ENCODE peak calls at places on chromosomes 1 and 21, in four cellular contexts. M is K562, W is H1, R is HCT116. F is an unnamed sample.

GRCh38 chr1:205626216-205626615 is 5.6 kb downstream of the ELK4 start:
- DNase-seq in R (no peak), W (no peak), M (no peak), F (no peak)

GRCh38 chr1:179017383-179018326 is 8.0 kb upstream of the FAM20B start:
- DNase-seq in M (peak; percentile 76), W (no peak), R (no peak), F (no peak)

GRCh38 chr1:176136891-176137290 is 70.2 kb downstream of the COP1 start:
- DNase-seq in W (no peak), R (no peak), M (no peak), F (no peak)

GRCh38 chr21:16587141-16587570 is 857.4 kb downstream of the USP25 start:
- DNase-seq in R (no peak), M (no peak), W (no peak), F (no peak)

GRCh38 chr1:197180252-197180878 is 33.9 kb upstream of the ASPM start:
- DNase-seq in W (no peak), M (peak; percentile 44), R (no peak), F (no peak)

GRCh38 chr1:27876341-27877114 is 4.2 kb downstream of the THEMIS2 start:
- DNase-seq in M (no peak), W (no peak), R (no peak), F (no peak)

GRCh38 chr1:112770724-112771123 is 55.6 kb upstream of the PPM1J start:
- DNase-seq in W (no peak), M (no peak), R (no peak), F (no peak)

GRCh38 chr1:9455487-9456237 is 83.6 kb upstream of the SLC25A33 start:
- DNase-seq in R (peak; percentile 24), M (peak; percentile 76), W (peak; percentile 94), F (peak; percentile 94)

GRCh38 chr1:30662291-30662840 is 61.0 kb downstream of the MATN1 start:
- DNase-seq in R (no peak), M (no peak), W (no peak), F (no peak)

GRCh38 chr1:1073743-1074587 is at the start of gene RNF223:
- DNase-seq in W (no peak), R (peak; percentile 88), M (peak; percentile 38), F (no peak)

GRCh38 chr1:165257969-165258459 is 98.5 kb downstream of the LMX1A start:
- DNase-seq in M (peak; percentile 74), R (peak; percentile 65), W (peak; percentile 90), F (peak; percentile 87)

GRCh38 chr1:44827197-44828002 is 15.7 kb downstream of the PTCH2 start:
- DNase-seq in R (no peak), W (peak; percentile 71), M (peak; percentile 48), F (peak; percentile 68)

GRCh38 chr1:1085171-1085841 is 11.2 kb upstream of the RNF223 start:
- DNase-seq in R (no peak), M (no peak), W (no peak), F (no peak)

GRCh38 chr1:23354260-23354659 is 10.2 kb upstream of the HNRNPR start:
- DNase-seq in M (no peak), W (no peak), R (no peak), F (no peak)

GRCh38 chr1:51131185-51131584 is 29.2 kb downstream of the C1orf185 start:
- DNase-seq in M (no peak), W (no peak), R (no peak), F (no peak)

GRCh38 chr1:4652631-4653327 is 1.6 kb upstream of the AJAP1 start:
- DNase-seq in R (peak; percentile 8), M (peak; percentile 85), W (peak; percentile 91), F (peak; percentile 29)

GRCh38 chr1:221078260-221078965 is 199.2 kb downstream of the HLX start:
- DNase-seq in R (no peak), M (no peak), W (no peak), F (no peak)

GRCh38 chr1:41423511-41424191 is 60.8 kb downstream of the EDN2 start:
- DNase-seq in M (peak; percentile 53), W (peak; percentile 79), R (no peak), F (peak; percentile 66)

GRCh38 chr1:222546548-222547259 is 1.2 kb downstream of the HHIPL2 start:
- DNase-seq in W (no peak), M (no peak), R (no peak), F (no peak)

GRCh38 chr1:60171793-60172192 is 98.2 kb upstream of the C1orf87 start:
- DNase-seq in M (no peak), R (no peak), W (no peak), F (no peak)

GRCh38 chr1:31732751-31733289 is 29.0 kb upstream of the COL16A1 start:
- DNase-seq in W (no peak), M (no peak), R (no peak), F (no peak)

GRCh38 chr1:243313635-243314536 is 58.0 kb downstream of the SDCCAG8 start:
- DNase-seq in R (no peak), W (no peak), M (no peak), F (no peak)

GRCh38 chr1:237124856-237125462 is 83.0 kb downstream of the RYR2 start:
- DNase-seq in R (peak; percentile 8), M (peak; percentile 31), W (no peak), F (no peak)

GRCh38 chr1:46735708-46736324 is 16.9 kb upstream of the EFCAB14 start:
- DNase-seq in R (peak; percentile 29), M (peak; percentile 68), W (peak; percentile 72), F (peak; percentile 58)

GRCh38 chr1:41325801-41326200 is 35.4 kb upstream of the FOXO6 start:
- DNase-seq in M (no peak), W (peak; percentile 22), R (no peak), F (no peak)

GRCh38 chr1:29044010-29044409 is 79.7 kb downstream of the TMEM200B start:
- DNase-seq in R (no peak), W (no peak), M (no peak), F (no peak)

GRCh38 chr1:84959294-84959693 is 37.6 kb downstream of the MCOLN2 start:
- DNase-seq in W (no peak), R (no peak), M (no peak), F (no peak)

GRCh38 chr1:153697191-153697872 is 18.8 kb downstream of the NPR1 start:
- DNase-seq in R (no peak), M (peak; percentile 84), W (peak; percentile 61), F (peak; percentile 56)

GRCh38 chr1:57265105-57265504 is 158.8 kb downstream of the DAB1 start:
- DNase-seq in W (no peak), M (no peak), R (no peak), F (no peak)

GRCh38 chr21:33302055-33302454 is 22.7 kb upstream of the IFNAR1 start:
- DNase-seq in M (no peak), R (no peak), W (peak; percentile 41), F (no peak)

GRCh38 chr1:95096218-95096841 is 20.8 kb upstream of the TLCD4 start:
- DNase-seq in R (no peak), W (no peak), M (peak; percentile 45), F (no peak)

GRCh38 chr1:223462866-223463404 is 69.7 kb downstream of the CCDC185 start:
- DNase-seq in M (no peak), W (no peak), R (no peak), F (no peak)

GRCh38 chr1:56494306-56494705 is 85.1 kb downstream of the PLPP3 start:
- DNase-seq in M (no peak), R (no peak), W (no peak), F (no peak)

GRCh38 chr1:78649628-78650027 is at the start of gene IFI44:
- DNase-seq in W (no peak), M (no peak), R (no peak), F (no peak)

GRCh38 chr1:42684139-42684538 is 1.9 kb downstream of the YBX1 start:
- DNase-seq in W (no peak), M (no peak), R (no peak), F (no peak)

GRCh38 chr1:231011963-231012362 is 28.1 kb downstream of the FAM89A start:
- DNase-seq in M (no peak), W (no peak), R (no peak), F (no peak)

GRCh38 chr1:147496571-147496970 is 44.7 kb upstream of the BCL9 start:
- DNase-seq in W (no peak), M (peak; percentile 18), R (peak; percentile 19), F (peak; percentile 44)

GRCh38 chr1:156860639-156861423 is at the start of gene NTRK1:
- DNase-seq in M (peak; percentile 86), W (peak; percentile 72), R (no peak), F (peak; percentile 67)
- TF ChIP-seq ATF3 in M (no peak), W (no peak), R (no peak), F (no peak)

DNA sequence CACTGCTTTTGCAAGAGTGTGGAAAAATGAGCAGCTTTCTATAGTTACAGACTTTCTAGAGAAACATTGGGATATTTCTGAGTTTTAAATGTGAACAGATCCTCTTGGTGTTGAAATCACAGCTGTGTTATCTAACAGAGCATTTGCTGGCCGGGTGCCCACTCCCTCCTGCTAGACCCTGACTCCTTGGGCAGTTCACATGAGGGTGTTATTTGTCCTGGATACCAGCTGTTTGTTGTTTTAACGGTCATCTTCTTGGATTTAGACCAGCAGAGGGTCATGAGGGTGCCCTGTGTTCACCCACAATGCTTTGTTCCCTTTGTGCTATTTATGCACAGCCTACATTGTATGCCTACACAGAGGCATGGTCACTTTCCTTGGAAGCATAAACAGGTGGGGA is 67.1 kb downstream of the CENPF start:
- DNase-seq in R (no peak), W (no peak), M (no peak), F (no peak)
- TF ChIP-seq ATF3 in R (no peak), W (no peak), M (no peak), F (no peak)

GRCh38 chr21:40016234-40016633 is 149.0 kb downstream of the PCP4 start:
- DNase-seq in M (no peak), R (no peak), W (no peak), F (no peak)

GRCh38 chr21:40014394-40014793 is 147.2 kb downstream of the PCP4 start:
- DNase-seq in R (no peak), M (no peak), W (peak; percentile 19), F (no peak)

GRCh38 chr21:40013001-40013735 is 145.9 kb downstream of the PCP4 start:
- DNase-seq in R (no peak), M (no peak), W (no peak), F (no peak)

GRCh38 chr21:40015818-40016217 is 148.6 kb downstream of the PCP4 start:
- DNase-seq in R (no peak), W (peak; percentile 20), M (no peak), F (no peak)

GRCh38 chr21:40011371-40011770 is 144.1 kb downstream of the PCP4 start:
- DNase-seq in M (no peak), R (no peak), W (no peak), F (no peak)
- TF ChIP-seq ATF3 in M (no peak), R (no peak), W (no peak), F (no peak)

DNA sequence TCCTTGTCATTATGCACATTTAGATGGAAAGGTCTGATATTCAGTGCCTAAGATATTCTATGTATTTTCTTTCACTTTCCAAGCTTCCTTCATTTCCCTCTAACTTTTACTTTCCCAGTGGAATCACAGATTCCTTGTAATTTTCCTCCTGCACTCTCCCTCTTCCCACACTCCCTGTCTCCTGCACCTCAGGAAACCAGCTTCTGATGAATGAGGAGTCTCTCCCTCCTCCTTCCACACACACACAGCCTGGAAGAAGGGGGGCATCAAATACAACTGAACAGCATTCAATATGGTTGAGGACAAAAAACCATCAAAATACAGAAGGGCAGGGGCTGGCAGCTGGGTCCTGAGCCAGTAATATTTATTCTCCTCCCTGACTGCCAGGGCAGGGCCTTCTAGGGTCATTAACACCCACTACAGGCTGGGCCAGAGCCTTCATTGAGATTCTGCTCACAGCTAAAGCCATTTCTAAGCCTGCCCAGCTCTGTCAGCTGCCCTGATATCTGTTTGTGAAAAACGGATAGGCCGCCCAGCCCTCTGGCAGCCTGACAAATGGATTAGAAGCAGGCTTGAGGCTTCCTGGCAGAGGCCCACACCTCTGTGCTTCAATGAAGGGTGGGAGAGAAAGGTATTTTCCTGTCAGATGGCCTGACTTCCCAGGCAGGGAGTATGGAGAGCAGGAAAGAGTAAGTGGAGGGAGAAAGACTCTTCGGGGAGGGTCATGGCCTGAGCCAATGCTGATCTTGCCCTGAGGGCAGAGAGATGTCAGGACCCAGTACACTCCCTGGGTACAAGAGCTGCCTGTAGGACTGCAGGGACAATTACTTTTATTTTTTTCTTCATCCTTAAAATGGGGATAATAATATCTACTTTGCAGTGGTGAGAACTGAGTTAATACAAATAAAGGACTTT is 138.9 kb upstream of the SPATA6 start:
- DNase-seq in R (no peak), W (no peak), M (no peak), F (no peak)
- TF ChIP-seq ATF3 in R (no peak), W (no peak), M (no peak), F (no peak)